ENCODE peak calls at places on chromosomes 5 and 9, in seven cellular contexts. One of them, this sample, is unnamed.

GRCh38 chr5:174413520-174414314 is 310.7 kb upstream of the MSX2 start:
- DNase-seq in brain microvascular endothelial cell: no peak
- DNase-seq in A549: peak
- DNase-seq in pancreas: no peak
- DNase-seq in choroid plexus epithelial cell: peak
- DNase-seq in tibial artery: no peak
- DNase-seq in left ventricle myocardium inferior: no peak
- DNase-seq in this sample: peak

GRCh38 chr5:91229031-91229623 is 154.0 kb downstream of the ARRDC3 start:
- DNase-seq in brain microvascular endothelial cell: no peak
- DNase-seq in A549: no peak
- DNase-seq in pancreas: no peak
- DNase-seq in choroid plexus epithelial cell: no peak
- DNase-seq in tibial artery: no peak
- DNase-seq in left ventricle myocardium inferior: no peak
- DNase-seq in this sample: no peak

GRCh38 chr5:75601996-75602395 is 9.3 kb upstream of the ANKDD1B start:
- DNase-seq in brain microvascular endothelial cell: peak
- DNase-seq in A549: peak
- DNase-seq in pancreas: no peak
- DNase-seq in choroid plexus epithelial cell: peak
- DNase-seq in tibial artery: no peak
- DNase-seq in left ventricle myocardium inferior: no peak
- DNase-seq in this sample: no peak

GRCh38 chr5:51495672-51496071 is 112.4 kb downstream of the ISL1 start:
- DNase-seq in brain microvascular endothelial cell: no peak
- DNase-seq in A549: no peak
- DNase-seq in pancreas: no peak
- DNase-seq in choroid plexus epithelial cell: peak
- DNase-seq in tibial artery: no peak
- DNase-seq in left ventricle myocardium inferior: no peak
- DNase-seq in this sample: peak

GRCh38 chr5:168877132-168877895 is 298.1 kb upstream of the PANK3 start:
- DNase-seq in brain microvascular endothelial cell: no peak
- DNase-seq in A549: no peak
- DNase-seq in pancreas: peak
- DNase-seq in choroid plexus epithelial cell: no peak
- DNase-seq in tibial artery: no peak
- DNase-seq in left ventricle myocardium inferior: no peak
- DNase-seq in this sample: no peak

GRCh38 chr5:124157320-124157719 is 589.1 kb downstream of the ZNF608 start:
- DNase-seq in brain microvascular endothelial cell: peak
- DNase-seq in A549: no peak
- DNase-seq in pancreas: no peak
- DNase-seq in choroid plexus epithelial cell: peak
- DNase-seq in tibial artery: no peak
- DNase-seq in left ventricle myocardium inferior: no peak
- DNase-seq in this sample: peak

GRCh38 chr9:107348836-107349235 is 65.8 kb downstream of the RAD23B start:
- DNase-seq in brain microvascular endothelial cell: no peak
- DNase-seq in A549: no peak
- DNase-seq in pancreas: no peak
- DNase-seq in choroid plexus epithelial cell: no peak
- DNase-seq in tibial artery: no peak
- DNase-seq in left ventricle myocardium inferior: no peak
- DNase-seq in this sample: no peak

GRCh38 chr9:122389799-122390481 is 19.1 kb downstream of the PTGS1 start:
- DNase-seq in brain microvascular endothelial cell: no peak
- DNase-seq in A549: no peak
- DNase-seq in pancreas: no peak
- DNase-seq in choroid plexus epithelial cell: no peak
- DNase-seq in tibial artery: no peak
- DNase-seq in left ventricle myocardium inferior: no peak
- DNase-seq in this sample: peak

GRCh38 chr5:40006260-40006659 is 581.5 kb upstream of the DAB2 start:
- DNase-seq in brain microvascular endothelial cell: no peak
- DNase-seq in A549: no peak
- DNase-seq in pancreas: no peak
- DNase-seq in choroid plexus epithelial cell: no peak
- DNase-seq in tibial artery: no peak
- DNase-seq in left ventricle myocardium inferior: no peak
- DNase-seq in this sample: no peak

GRCh38 chr5:55176176-55176818 is 3.3 kb upstream of the CDC20B start:
- DNase-seq in brain microvascular endothelial cell: no peak
- DNase-seq in A549: peak
- DNase-seq in pancreas: peak
- DNase-seq in choroid plexus epithelial cell: no peak
- DNase-seq in tibial artery: no peak
- DNase-seq in left ventricle myocardium inferior: peak
- DNase-seq in this sample: no peak

GRCh38 chr9:23779220-23779619 is 46.8 kb downstream of the ELAVL2 start:
- DNase-seq in brain microvascular endothelial cell: no peak
- DNase-seq in A549: no peak
- DNase-seq in pancreas: no peak
- DNase-seq in choroid plexus epithelial cell: no peak
- DNase-seq in tibial artery: no peak
- DNase-seq in left ventricle myocardium inferior: no peak
- DNase-seq in this sample: peak

GRCh38 chr9:136614967-136615623 is 47.6 kb upstream of the EGFL7 start:
- DNase-seq in brain microvascular endothelial cell: no peak
- DNase-seq in A549: peak
- DNase-seq in pancreas: peak
- DNase-seq in choroid plexus epithelial cell: no peak
- DNase-seq in tibial artery: no peak
- DNase-seq in left ventricle myocardium inferior: peak
- DNase-seq in this sample: peak

GRCh38 chr9:120368799-120369198 is 211.2 kb downstream of the CDK5RAP2 start:
- DNase-seq in brain microvascular endothelial cell: no peak
- DNase-seq in A549: no peak
- DNase-seq in pancreas: no peak
- DNase-seq in choroid plexus epithelial cell: no peak
- DNase-seq in tibial artery: peak
- DNase-seq in left ventricle myocardium inferior: no peak
- DNase-seq in this sample: no peak

GRCh38 chr9:126494746-126495145 is 119.0 kb upstream of the LMX1B start:
- DNase-seq in brain microvascular endothelial cell: no peak
- DNase-seq in A549: no peak
- DNase-seq in pancreas: no peak
- DNase-seq in choroid plexus epithelial cell: no peak
- DNase-seq in tibial artery: no peak
- DNase-seq in left ventricle myocardium inferior: no peak
- DNase-seq in this sample: no peak

GRCh38 chr5:38905516-38905915 is 59.7 kb downstream of the OSMR start:
- DNase-seq in brain microvascular endothelial cell: no peak
- DNase-seq in A549: no peak
- DNase-seq in pancreas: no peak
- DNase-seq in choroid plexus epithelial cell: no peak
- DNase-seq in tibial artery: no peak
- DNase-seq in left ventricle myocardium inferior: no peak
- DNase-seq in this sample: peak

GRCh38 chr5:115545065-115545882 is 699 bp upstream of the FEM1C start:
- DNase-seq in brain microvascular endothelial cell: no peak
- DNase-seq in A549: no peak
- DNase-seq in pancreas: no peak
- DNase-seq in choroid plexus epithelial cell: no peak
- DNase-seq in tibial artery: no peak
- DNase-seq in left ventricle myocardium inferior: no peak
- DNase-seq in this sample: no peak

GRCh38 chr9:36855443-36856315 is 178.4 kb downstream of the PAX5 start:
- DNase-seq in brain microvascular endothelial cell: no peak
- DNase-seq in A549: peak
- DNase-seq in pancreas: peak
- DNase-seq in choroid plexus epithelial cell: peak
- DNase-seq in tibial artery: no peak
- DNase-seq in left ventricle myocardium inferior: no peak
- DNase-seq in this sample: no peak

GRCh38 chr5:63127054-63127453 is 548.4 kb downstream of the LRRC70 start:
- DNase-seq in brain microvascular endothelial cell: peak
- DNase-seq in A549: no peak
- DNase-seq in pancreas: no peak
- DNase-seq in choroid plexus epithelial cell: peak
- DNase-seq in tibial artery: no peak
- DNase-seq in left ventricle myocardium inferior: no peak
- DNase-seq in this sample: peak

DNA sequence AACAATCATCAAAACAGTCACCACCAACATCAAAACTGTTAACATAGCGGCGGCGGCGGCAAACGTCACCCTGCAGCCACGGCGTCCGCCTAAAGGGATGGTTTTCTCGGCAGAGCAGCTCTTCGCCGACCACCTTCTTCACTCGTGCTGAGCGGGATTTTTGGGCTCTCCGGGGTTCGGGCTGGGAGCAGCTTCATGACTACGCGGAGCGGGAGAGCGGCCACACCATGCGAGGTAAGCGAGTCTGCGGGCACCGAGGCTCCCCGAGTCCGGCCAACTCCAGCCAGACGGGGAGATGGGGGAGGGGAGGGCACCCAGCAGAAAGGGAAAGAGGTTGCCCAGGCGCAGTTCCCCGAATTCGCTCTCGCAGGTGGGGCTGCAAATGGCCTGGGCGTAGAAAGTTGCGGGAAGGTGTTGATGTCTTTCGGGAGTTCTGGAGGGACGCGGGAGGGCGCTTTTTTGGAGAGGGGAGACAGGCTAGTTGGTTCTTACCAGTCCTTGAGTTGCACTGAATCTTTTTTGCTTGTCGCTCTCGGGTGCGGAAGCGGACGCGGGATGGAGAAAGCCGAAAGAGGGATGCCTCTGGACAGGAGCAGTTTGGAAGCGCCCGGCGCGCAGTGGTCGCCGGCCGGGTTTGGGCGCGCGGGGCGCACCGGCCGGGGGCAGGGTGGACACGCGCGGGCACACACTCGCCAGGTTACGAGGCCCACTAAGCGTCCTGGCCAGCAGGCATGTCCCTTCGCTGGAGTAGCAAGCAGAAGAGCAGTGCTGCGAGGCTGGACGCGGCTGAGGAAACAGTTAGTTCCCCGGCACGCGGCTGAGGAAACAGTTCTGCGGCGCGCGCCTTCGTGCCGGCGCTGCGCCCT is 848 bp downstream of the RORB start:
- DNase-seq in brain microvascular endothelial cell: no peak
- DNase-seq in A549: peak
- DNase-seq in pancreas: peak
- DNase-seq in choroid plexus epithelial cell: peak
- DNase-seq in tibial artery: no peak
- DNase-seq in left ventricle myocardium inferior: peak
- DNase-seq in this sample: peak
- H3K4me3 ChIP-seq in brain microvascular endothelial cell: peak
- H3K4me3 ChIP-seq in A549: peak
- H3K4me3 ChIP-seq in pancreas: peak
- H3K4me3 ChIP-seq in choroid plexus epithelial cell: peak
- H3K4me3 ChIP-seq in tibial artery: peak
- H3K4me3 ChIP-seq in left ventricle myocardium inferior: peak
- H3K4me3 ChIP-seq in this sample: peak

GRCh38 chr5:107514305-107514704 is 156.4 kb downstream of the EFNA5 start:
- DNase-seq in brain microvascular endothelial cell: no peak
- DNase-seq in A549: no peak
- DNase-seq in pancreas: no peak
- DNase-seq in choroid plexus epithelial cell: peak
- DNase-seq in tibial artery: no peak
- DNase-seq in left ventricle myocardium inferior: no peak
- DNase-seq in this sample: peak
- H3K4me3 ChIP-seq in brain microvascular endothelial cell: no peak
- H3K4me3 ChIP-seq in A549: no peak
- H3K4me3 ChIP-seq in pancreas: no peak
- H3K4me3 ChIP-seq in choroid plexus epithelial cell: no peak
- H3K4me3 ChIP-seq in tibial artery: no peak
- H3K4me3 ChIP-seq in left ventricle myocardium inferior: no peak
- H3K4me3 ChIP-seq in this sample: no peak

GRCh38 chr5:167574381-167574780 is 717.1 kb upstream of the WWC1 start:
- DNase-seq in brain microvascular endothelial cell: no peak
- DNase-seq in A549: no peak
- DNase-seq in pancreas: no peak
- DNase-seq in choroid plexus epithelial cell: no peak
- DNase-seq in tibial artery: no peak
- DNase-seq in left ventricle myocardium inferior: no peak
- DNase-seq in this sample: no peak
- H3K4me3 ChIP-seq in brain microvascular endothelial cell: no peak
- H3K4me3 ChIP-seq in A549: no peak
- H3K4me3 ChIP-seq in pancreas: no peak
- H3K4me3 ChIP-seq in choroid plexus epithelial cell: no peak
- H3K4me3 ChIP-seq in tibial artery: no peak
- H3K4me3 ChIP-seq in left ventricle myocardium inferior: no peak
- H3K4me3 ChIP-seq in this sample: peak

GRCh38 chr5:140637722-140638473 is 1.4 kb upstream of the TMCO6 start:
- DNase-seq in brain microvascular endothelial cell: no peak
- DNase-seq in A549: no peak
- DNase-seq in pancreas: no peak
- DNase-seq in choroid plexus epithelial cell: no peak
- DNase-seq in tibial artery: no peak
- DNase-seq in left ventricle myocardium inferior: no peak
- DNase-seq in this sample: no peak
- H3K4me3 ChIP-seq in brain microvascular endothelial cell: no peak
- H3K4me3 ChIP-seq in A549: no peak
- H3K4me3 ChIP-seq in pancreas: no peak
- H3K4me3 ChIP-seq in choroid plexus epithelial cell: no peak
- H3K4me3 ChIP-seq in tibial artery: no peak
- H3K4me3 ChIP-seq in left ventricle myocardium inferior: no peak
- H3K4me3 ChIP-seq in this sample: no peak

GRCh38 chr5:141486091-141486490 is 1.3 kb downstream of the PCDHGC4 start:
- DNase-seq in brain microvascular endothelial cell: no peak
- DNase-seq in A549: no peak
- DNase-seq in pancreas: no peak
- DNase-seq in choroid plexus epithelial cell: no peak
- DNase-seq in tibial artery: no peak
- DNase-seq in left ventricle myocardium inferior: no peak
- DNase-seq in this sample: no peak

GRCh38 chr5:141485305-141486055 is 650 bp downstream of the PCDHGC4 start:
- DNase-seq in brain microvascular endothelial cell: no peak
- DNase-seq in A549: no peak
- DNase-seq in pancreas: no peak
- DNase-seq in choroid plexus epithelial cell: no peak
- DNase-seq in tibial artery: no peak
- DNase-seq in left ventricle myocardium inferior: no peak
- DNase-seq in this sample: no peak

GRCh38 chr5:141487131-141487530 is 1.8 kb upstream of the PCDHGC5 start:
- DNase-seq in brain microvascular endothelial cell: no peak
- DNase-seq in A549: no peak
- DNase-seq in pancreas: no peak
- DNase-seq in choroid plexus epithelial cell: no peak
- DNase-seq in tibial artery: no peak
- DNase-seq in left ventricle myocardium inferior: no peak
- DNase-seq in this sample: no peak

GRCh38 chr5:141484499-141485304 is at the start of gene PCDHGC4:
- DNase-seq in brain microvascular endothelial cell: no peak
- DNase-seq in A549: no peak
- DNase-seq in pancreas: no peak
- DNase-seq in choroid plexus epithelial cell: peak
- DNase-seq in tibial artery: no peak
- DNase-seq in left ventricle myocardium inferior: no peak
- DNase-seq in this sample: peak

DNA sequence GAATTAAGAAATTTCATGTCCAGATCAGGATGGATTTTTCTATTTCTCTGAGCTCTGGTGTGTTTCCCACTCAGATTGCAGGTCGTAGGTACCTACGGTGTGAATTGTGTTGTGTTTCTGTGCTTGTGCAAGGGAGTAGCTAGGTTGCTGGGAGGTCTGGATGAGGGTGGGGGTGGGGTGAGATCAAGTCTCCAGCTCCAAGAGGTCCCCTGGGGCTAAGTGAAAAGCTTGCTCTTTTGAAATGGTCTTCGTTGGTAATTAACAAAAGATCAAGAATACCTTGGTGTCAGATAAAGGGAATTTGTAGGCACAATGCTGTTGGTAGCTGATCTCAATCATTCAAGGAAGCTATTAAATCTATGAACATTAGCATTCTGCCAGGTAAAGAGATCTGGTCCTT is 988 bp upstream of the PCDHGC4 start:
- DNase-seq in brain microvascular endothelial cell: no peak
- DNase-seq in A549: no peak
- DNase-seq in pancreas: no peak
- DNase-seq in choroid plexus epithelial cell: no peak
- DNase-seq in tibial artery: no peak
- DNase-seq in left ventricle myocardium inferior: no peak
- DNase-seq in this sample: no peak
- H3K4me3 ChIP-seq in brain microvascular endothelial cell: no peak
- H3K4me3 ChIP-seq in A549: no peak
- H3K4me3 ChIP-seq in pancreas: no peak
- H3K4me3 ChIP-seq in choroid plexus epithelial cell: no peak
- H3K4me3 ChIP-seq in tibial artery: no peak
- H3K4me3 ChIP-seq in left ventricle myocardium inferior: peak
- H3K4me3 ChIP-seq in this sample: no peak

This sample was measured in astrocyte of the spinal cord.